ENCODE peak calls at places on chromosomes 3 and 15, in seven cellular contexts. Z is transverse colon, O is Peyer's patch, K is GM23338, H is left ventricle myocardium inferior, V is stomach, L is tibial artery. X is an unnamed sample.

GRCh38 chr3:55364426-55364825 is 122.7 kb downstream of the WNT5A start:
- DNase-seq in H (no peak), K (no peak), O (no peak), V (no peak), L (no peak), Z (no peak), X (no peak)

GRCh38 chr3:176490357-176490756 is 706.9 kb downstream of the TBL1XR1 start:
- DNase-seq in L (no peak), O (no peak), V (no peak), Z (no peak), H (no peak), K (peak; percentile 14), X (no peak)

GRCh38 chr3:54237788-54238502 is 115.6 kb downstream of the CACNA2D3 start:
- DNase-seq in K (no peak), O (no peak), L (no peak), Z (no peak), H (no peak), V (no peak), X (no peak)

GRCh38 chr15:39786444-39787056 is 3.9 kb upstream of the FSIP1 start:
- DNase-seq in O (no peak), H (no peak), V (no peak), Z (no peak), K (peak; percentile 93), L (no peak), X (no peak)

GRCh38 chr3:78495326-78495725 is 1272.5 kb downstream of the ROBO1 start:
- DNase-seq in O (no peak), H (no peak), K (no peak), L (no peak), V (no peak), Z (no peak), X (no peak)

GRCh38 chr3:182389041-182389815 is 404.1 kb upstream of the ATP11B start:
- DNase-seq in L (no peak), O (no peak), H (no peak), Z (no peak), K (no peak), V (peak; percentile 56), X (no peak)

GRCh38 chr3:14141144-14141543 is 16.3 kb downstream of the TMEM43 start:
- DNase-seq in V (no peak), O (no peak), H (no peak), K (no peak), L (no peak), Z (no peak), X (no peak)

GRCh38 chr3:23740517-23741402 is 65.0 kb upstream of the UBE2E1 start:
- DNase-seq in L (peak; percentile 36), H (no peak), K (no peak), Z (peak; percentile 68), O (no peak), V (peak; percentile 55), X (no peak)

GRCh38 chr3:13012228-13012691 is 61.0 kb downstream of the IQSEC1 start:
- DNase-seq in K (no peak), Z (peak; percentile 80), O (peak; percentile 93), L (peak; percentile 87), V (peak; percentile 70), H (peak; percentile 73), X (no peak)

GRCh38 chr15:83854314-83854713 is 200.4 kb downstream of the ADAMTSL3 start:
- DNase-seq in V (no peak), Z (no peak), K (no peak), O (no peak), H (no peak), L (no peak), X (no peak)

GRCh38 chr3:58010562-58010961 is 2.3 kb downstream of the FLNB start:
- DNase-seq in Z (peak; percentile 16), H (no peak), L (no peak), V (no peak), K (no peak), O (no peak), X (no peak)

GRCh38 chr15:95024388-95024787 is 793.0 kb downstream of the MCTP2 start:
- DNase-seq in H (no peak), K (peak; percentile 86), L (no peak), O (no peak), Z (no peak), V (no peak), X (no peak)

GRCh38 chr3:45246236-45246635 is 20.1 kb upstream of the TMEM158 start:
- DNase-seq in Z (no peak), V (no peak), K (no peak), L (no peak), O (no peak), H (no peak), X (no peak)

GRCh38 chr15:57782731-57783130 is 76.2 kb downstream of the POLR2M start:
- DNase-seq in O (no peak), Z (no peak), H (no peak), L (no peak), K (no peak), V (no peak), X (no peak)
- H3K4me1 ChIP-seq in O (no peaks in the 10 kb centered on the region), Z (no peaks in the 10 kb centered on the region), H (peaks cover 19% of the 10 kb centered on the region), L (peaks cover 4% of the 10 kb centered on the region), K (no peaks in the 10 kb centered on the region), V (no peaks in the 10 kb centered on the region), X (peaks cover 6% of the 10 kb centered on the region)

GRCh38 chr15:80455051-80455648 is 51.0 kb downstream of the ARNT2 start:
- DNase-seq in L (no peak), V (no peak), K (no peak), H (no peak), O (peak; percentile 18), Z (no peak), X (no peak)
- H3K4me3 ChIP-seq in L (no peak overlapping the region), V (no peak overlapping the region), K (no peak overlapping the region), H (no peak overlapping the region), O (no peak overlapping the region), Z (no peak overlapping the region), X (no peak overlapping the region)

GRCh38 chr3:172152294-172152649 is 112.9 kb downstream of the FNDC3B start:
- DNase-seq in V (no peak), L (no peak), O (no peak), Z (no peak), H (no peak), K (no peak), X (no peak)

GRCh38 chr3:172151610-172152293 is 112.4 kb downstream of the FNDC3B start:
- DNase-seq in H (no peak), K (no peak), Z (no peak), V (no peak), O (no peak), L (no peak), X (no peak)

GRCh38 chr3:172152869-172153268 is 113.5 kb downstream of the FNDC3B start:
- DNase-seq in Z (no peak), V (no peak), K (no peak), O (no peak), H (no peak), L (no peak), X (no peak)

GRCh38 chr3:172154768-172155649 is 115.6 kb downstream of the FNDC3B start:
- DNase-seq in H (no peak), Z (peak; percentile 56), V (no peak), L (no peak), K (no peak), O (no peak), X (no peak)

DNA sequence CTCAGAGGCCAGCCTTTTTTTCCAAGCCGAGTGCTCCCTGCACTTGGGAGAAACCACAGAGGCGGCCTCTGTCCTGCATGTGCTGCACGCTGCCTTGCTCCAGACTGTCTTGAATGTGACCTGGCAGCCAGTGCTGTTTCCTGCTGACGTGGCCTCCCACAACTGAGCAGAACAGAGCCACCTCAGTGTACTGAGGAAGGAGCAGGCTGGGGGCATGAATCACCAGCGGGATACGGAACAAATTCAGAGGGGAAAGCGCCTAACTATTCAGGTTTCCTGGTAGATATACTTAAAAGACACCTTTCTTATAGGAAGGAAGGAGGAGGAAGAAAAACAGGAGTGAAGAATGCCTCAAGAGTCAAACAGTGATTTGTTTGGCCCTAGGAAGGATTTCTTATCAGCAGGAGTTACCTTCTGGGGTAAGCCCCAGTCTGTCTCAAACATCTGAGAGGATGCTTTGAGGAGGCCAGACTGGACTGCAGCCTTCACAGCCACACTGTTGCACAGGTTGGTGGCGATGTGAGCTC is 114.0 kb downstream of the FNDC3B start:
- DNase-seq in L (peak; percentile 98), V (peak; percentile 92), K (no peak), Z (peak; percentile 87), O (peak; percentile 93), H (peak; percentile 88), X (peak; percentile 89)
- H3K4me1 ChIP-seq in L (peaks cover 42% of the 10 kb centered on the region), V (peaks cover 86% of the 10 kb centered on the region), K (peaks cover 75% of the 10 kb centered on the region), Z (peaks cover 24% of the 10 kb centered on the region), O (no peaks in the 10 kb centered on the region), H (peaks cover 70% of the 10 kb centered on the region), X (peaks cover 77% of the 10 kb centered on the region)

GRCh38 chr3:169931747-169932520 is 20.6 kb downstream of the SAMD7 start:
- DNase-seq in L (no peak), K (no peak), Z (peak; percentile 20), H (no peak), V (no peak), O (peak; percentile 85), X (no peak)
- H3K4me3 ChIP-seq in L (no peak overlapping the region), K (no peak overlapping the region), Z (no peak overlapping the region), H (no peak overlapping the region), V (no peak overlapping the region), O (no peak overlapping the region), X (no peak overlapping the region)

DNA sequence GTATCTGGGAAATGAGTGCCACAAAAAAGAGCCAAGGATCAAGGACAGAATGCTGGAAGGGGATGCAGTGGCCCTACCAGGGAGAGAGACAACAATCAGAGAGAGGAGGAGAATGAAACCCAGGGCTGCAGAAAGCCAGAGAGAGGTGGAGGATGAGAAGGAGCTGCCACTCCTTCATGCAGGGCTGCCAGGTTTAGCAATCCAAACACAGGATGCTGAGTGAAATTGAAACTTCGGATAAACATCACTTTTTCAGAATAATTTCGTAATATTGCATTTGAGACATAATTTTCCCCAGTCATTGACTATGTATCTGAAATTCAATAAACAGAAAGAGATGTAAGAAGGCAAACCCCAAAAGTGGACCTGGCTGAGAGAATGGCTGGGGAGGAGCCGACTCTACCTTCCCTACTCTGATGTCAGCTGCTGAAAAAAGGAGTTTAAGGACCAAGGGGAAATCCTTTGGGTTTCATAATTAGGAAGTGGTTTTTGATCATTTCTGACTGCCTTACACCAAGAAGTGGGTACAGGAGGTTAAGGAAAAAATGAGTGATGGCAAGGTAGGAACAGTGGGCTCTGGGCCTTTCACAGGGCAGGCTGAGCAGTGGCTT is 33.8 kb downstream of the SLC9A9 start:
- DNase-seq in Z (no peak), K (no peak), O (no peak), H (no peak), V (no peak), L (peak; percentile 56), X (no peak)
- H3K4me1 ChIP-seq in Z (no peaks in the 10 kb centered on the region), K (no peaks in the 10 kb centered on the region), O (no peaks in the 10 kb centered on the region), H (peaks cover 23% of the 10 kb centered on the region), V (peaks cover 26% of the 10 kb centered on the region), L (peaks cover 5% of the 10 kb centered on the region), X (peaks cover 17% of the 10 kb centered on the region)

GRCh38 chr3:128965280-128965679 is 28.6 kb downstream of the CFAP92 start:
- DNase-seq in K (peak; percentile 29), L (no peak), H (no peak), Z (no peak), V (no peak), O (no peak), X (no peak)
- H3K4me3 ChIP-seq in K (no peak overlapping the region), L (no peak overlapping the region), H (no peak overlapping the region), Z (no peak overlapping the region), V (no peak overlapping the region), O (no peak overlapping the region), X (no peak overlapping the region)

X was measured in thoracic aorta.